ENCODE peak calls at places on chromosomes 5 and 9, in seven cellular contexts. One of them, this sample, is unnamed.

GRCh38 chr5:163976691-163977090 is 471.3 kb downstream of the MAT2B start:
- DNase-seq in AG04449: no peak
- DNase-seq in CD8-positive, alpha-beta memory T cell: no peak
- DNase-seq in foreskin fibroblast: no peak
- DNase-seq in mucosa of descending colon: no peak
- DNase-seq in B cell: no peak
- DNase-seq in AG20443: no peak
- DNase-seq in this sample: no peak

GRCh38 chr5:91135475-91136248 is 247.5 kb downstream of the ARRDC3 start:
- DNase-seq in AG04449: no peak
- DNase-seq in CD8-positive, alpha-beta memory T cell: no peak
- DNase-seq in foreskin fibroblast: no peak
- DNase-seq in mucosa of descending colon: no peak
- DNase-seq in B cell: no peak
- DNase-seq in AG20443: no peak
- DNase-seq in this sample: no peak

GRCh38 chr5:117204404-117204803 is 629.8 kb upstream of the SEMA6A start:
- DNase-seq in AG04449: no peak
- DNase-seq in CD8-positive, alpha-beta memory T cell: no peak
- DNase-seq in foreskin fibroblast: no peak
- DNase-seq in mucosa of descending colon: no peak
- DNase-seq in B cell: no peak
- DNase-seq in AG20443: no peak
- DNase-seq in this sample: no peak

GRCh38 chr9:124008855-124009834 is 2.4 kb upstream of the LHX2 start:
- DNase-seq in AG04449: no peak
- DNase-seq in CD8-positive, alpha-beta memory T cell: no peak
- DNase-seq in foreskin fibroblast: no peak
- DNase-seq in mucosa of descending colon: no peak
- DNase-seq in B cell: peak; percentile 29
- DNase-seq in AG20443: no peak
- DNase-seq in this sample: no peak

GRCh38 chr9:129944501-129945116 is 98.4 kb downstream of the FNBP1 start:
- DNase-seq in AG04449: no peak
- DNase-seq in CD8-positive, alpha-beta memory T cell: peak; percentile 57
- DNase-seq in foreskin fibroblast: no peak
- DNase-seq in mucosa of descending colon: no peak
- DNase-seq in B cell: peak; percentile 55
- DNase-seq in AG20443: no peak
- DNase-seq in this sample: no peak

GRCh38 chr9:88267283-88267682 is 121.0 kb upstream of the SPIN1 start:
- DNase-seq in AG04449: no peak
- DNase-seq in CD8-positive, alpha-beta memory T cell: no peak
- DNase-seq in foreskin fibroblast: no peak
- DNase-seq in mucosa of descending colon: no peak
- DNase-seq in B cell: no peak
- DNase-seq in AG20443: no peak
- DNase-seq in this sample: no peak

GRCh38 chr9:132099741-132100407 is 20.2 kb upstream of the MED27 start:
- DNase-seq in AG04449: no peak
- DNase-seq in CD8-positive, alpha-beta memory T cell: no peak
- DNase-seq in foreskin fibroblast: no peak
- DNase-seq in mucosa of descending colon: no peak
- DNase-seq in B cell: no peak
- DNase-seq in AG20443: no peak
- DNase-seq in this sample: no peak

GRCh38 chr5:77945874-77946273 is 169.7 kb upstream of the TBCA start:
- DNase-seq in AG04449: no peak
- DNase-seq in CD8-positive, alpha-beta memory T cell: no peak
- DNase-seq in foreskin fibroblast: peak; percentile 8
- DNase-seq in mucosa of descending colon: no peak
- DNase-seq in B cell: no peak
- DNase-seq in AG20443: peak; percentile 23
- DNase-seq in this sample: no peak

GRCh38 chr9:27395484-27395921 is 98.6 kb upstream of the EQTN start:
- DNase-seq in AG04449: no peak
- DNase-seq in CD8-positive, alpha-beta memory T cell: no peak
- DNase-seq in foreskin fibroblast: no peak
- DNase-seq in mucosa of descending colon: no peak
- DNase-seq in B cell: no peak
- DNase-seq in AG20443: no peak
- DNase-seq in this sample: no peak

GRCh38 chr5:134837530-134838181 is 8.1 kb upstream of the C5orf24 start:
- DNase-seq in AG04449: no peak
- DNase-seq in CD8-positive, alpha-beta memory T cell: no peak
- DNase-seq in foreskin fibroblast: peak; percentile 62
- DNase-seq in mucosa of descending colon: no peak
- DNase-seq in B cell: no peak
- DNase-seq in AG20443: no peak
- DNase-seq in this sample: no peak

GRCh38 chr5:118553662-118554061 is 434.7 kb downstream of the DTWD2 start:
- DNase-seq in AG04449: peak; percentile 90
- DNase-seq in CD8-positive, alpha-beta memory T cell: no peak
- DNase-seq in foreskin fibroblast: peak; percentile 98
- DNase-seq in mucosa of descending colon: no peak
- DNase-seq in B cell: no peak
- DNase-seq in AG20443: peak; percentile 90
- DNase-seq in this sample: peak; percentile 99

GRCh38 chr5:111582962-111583669 is 70.8 kb upstream of the STARD4 start:
- DNase-seq in AG04449: peak; percentile 89
- DNase-seq in CD8-positive, alpha-beta memory T cell: no peak
- DNase-seq in foreskin fibroblast: peak; percentile 79
- DNase-seq in mucosa of descending colon: no peak
- DNase-seq in B cell: no peak
- DNase-seq in AG20443: peak; percentile 72
- DNase-seq in this sample: peak; percentile 73

GRCh38 chr5:26791433-26791832 is 247.0 kb downstream of the CDH9 start:
- DNase-seq in AG04449: no peak
- DNase-seq in CD8-positive, alpha-beta memory T cell: no peak
- DNase-seq in foreskin fibroblast: no peak
- DNase-seq in mucosa of descending colon: no peak
- DNase-seq in B cell: no peak
- DNase-seq in AG20443: no peak
- DNase-seq in this sample: no peak

GRCh38 chr9:32954642-32955041 is 46.8 kb downstream of the APTX start:
- DNase-seq in AG04449: peak; percentile 37
- DNase-seq in CD8-positive, alpha-beta memory T cell: no peak
- DNase-seq in foreskin fibroblast: peak; percentile 73
- DNase-seq in mucosa of descending colon: no peak
- DNase-seq in B cell: no peak
- DNase-seq in AG20443: peak; percentile 62
- DNase-seq in this sample: peak; percentile 46

GRCh38 chr5:173003360-173003759 is 19.8 kb downstream of the ATP6V0E1 start:
- DNase-seq in AG04449: no peak
- DNase-seq in CD8-positive, alpha-beta memory T cell: no peak
- DNase-seq in foreskin fibroblast: no peak
- DNase-seq in mucosa of descending colon: no peak
- DNase-seq in B cell: no peak
- DNase-seq in AG20443: no peak
- DNase-seq in this sample: no peak

GRCh38 chr9:124218438-124219289 is 39.1 kb upstream of the NEK6 start:
- DNase-seq in AG04449: no peak
- DNase-seq in CD8-positive, alpha-beta memory T cell: no peak
- DNase-seq in foreskin fibroblast: peak; percentile 68
- DNase-seq in mucosa of descending colon: peak; percentile 76
- DNase-seq in B cell: peak; percentile 85
- DNase-seq in AG20443: peak; percentile 79
- DNase-seq in this sample: no peak

GRCh38 chr9:129836342-129837007 is 1.2 kb downstream of the USP20 start:
- DNase-seq in AG04449: no peak
- DNase-seq in CD8-positive, alpha-beta memory T cell: peak; percentile 25
- DNase-seq in foreskin fibroblast: no peak
- DNase-seq in mucosa of descending colon: peak; percentile 67
- DNase-seq in B cell: peak; percentile 67
- DNase-seq in AG20443: no peak
- DNase-seq in this sample: no peak

GRCh38 chr5:129078247-129078646 is 16.3 kb upstream of the ISOC1 start:
- DNase-seq in AG04449: no peak
- DNase-seq in CD8-positive, alpha-beta memory T cell: no peak
- DNase-seq in foreskin fibroblast: no peak
- DNase-seq in mucosa of descending colon: no peak
- DNase-seq in B cell: no peak
- DNase-seq in AG20443: no peak
- DNase-seq in this sample: no peak

This sample was measured in AG09309.